ENCODE peak calls at places on chromosomes 13 and 19, in four cellular contexts. B, C, P and W are unnamed samples.

GRCh38 chr19:29663861-29664752 is 1.2 kb upstream of the PLEKHF1 start:
- DNase-seq in C (no peak), P (peak; percentile 55), B (no peak), W (no peak)

GRCh38 chr19:6577410-6578125 is 13.4 kb downstream of the CD70 start:
- DNase-seq in C (no peak), B (peak; percentile 30), P (no peak), W (no peak)

GRCh38 chr19:12596485-12596884 is 14.1 kb downstream of the ZNF490 start:
- DNase-seq in P (no peak), B (no peak), C (no peak), W (no peak)

GRCh38 chr19:1122972-1123363 is 19.2 kb downstream of the GPX4 start:
- DNase-seq in B (peak; percentile 64), C (no peak), P (peak; percentile 90), W (peak; percentile 82)

GRCh38 chr13:50456111-50456510 is 387.4 kb downstream of the DLEU7 start:
- DNase-seq in B (peak; percentile 43), C (no peak), P (peak; percentile 27), W (no peak)

GRCh38 chr13:49063526-49063925 is 87.8 kb downstream of the FNDC3A start:
- DNase-seq in B (peak; percentile 65), C (no peak), P (peak; percentile 38), W (no peak)

GRCh38 chr19:49595819-49596404 is 4.9 kb downstream of the PRR12 start:
- DNase-seq in B (no peak), P (no peak), C (no peak), W (no peak)

GRCh38 chr13:111005364-111005763 is 90.5 kb upstream of the ANKRD10 start:
- DNase-seq in B (peak; percentile 54), C (no peak), P (peak; percentile 27), W (no peak)

GRCh38 chr13:45615501-45616101 is at the start of gene ERICH6B:
- DNase-seq in P (peak; percentile 61), B (peak; percentile 6), C (no peak), W (no peak)

GRCh38 chr13:113612626-113613025 is 28.1 kb downstream of the TFDP1 start:
- DNase-seq in P (no peak), B (no peak), C (no peak), W (no peak)

GRCh38 chr19:7970716-7971448 is 27.4 kb upstream of the TIMM44 start:
- DNase-seq in C (no peak), P (peak; percentile 69), B (peak; percentile 30), W (no peak)

GRCh38 chr19:56119585-56119978 is 1.5 kb downstream of the ZNF787 start:
- DNase-seq in P (peak; percentile 81), B (peak; percentile 52), C (no peak), W (no peak)

GRCh38 chr19:33304760-33305647 is 2.7 kb upstream of the CEBPA start:
- DNase-seq in C (no peak), P (no peak), B (no peak), W (peak; percentile 79)

GRCh38 chr19:13171146-13171545 is 20.9 kb downstream of the IER2 start:
- DNase-seq in B (no peak), C (no peak), P (no peak), W (no peak)

GRCh38 chr13:69291292-69291906 is 816.2 kb upstream of the ATXN8OS start:
- DNase-seq in B (no peak), C (no peak), P (no peak), W (no peak)

GRCh38 chr19:44640518-44640917 is 3.2 kb upstream of the PVR start:
- DNase-seq in C (no peak), B (peak; percentile 70), P (peak; percentile 76), W (no peak)

GRCh38 chr19:19170053-19170945 is at the start of gene MEF2B:
- DNase-seq in P (peak; percentile 86), B (peak; percentile 35), C (peak; percentile 81), W (peak; percentile 86)

GRCh38 chr13:42745655-42746054 is 35.7 kb upstream of the FAM216B start:
- DNase-seq in B (no peak), C (no peak), P (peak; percentile 31), W (no peak)
- TF ChIP-seq CTCF in B (no peak), C (no peak), P (no peak), W (no peak)

DNA sequence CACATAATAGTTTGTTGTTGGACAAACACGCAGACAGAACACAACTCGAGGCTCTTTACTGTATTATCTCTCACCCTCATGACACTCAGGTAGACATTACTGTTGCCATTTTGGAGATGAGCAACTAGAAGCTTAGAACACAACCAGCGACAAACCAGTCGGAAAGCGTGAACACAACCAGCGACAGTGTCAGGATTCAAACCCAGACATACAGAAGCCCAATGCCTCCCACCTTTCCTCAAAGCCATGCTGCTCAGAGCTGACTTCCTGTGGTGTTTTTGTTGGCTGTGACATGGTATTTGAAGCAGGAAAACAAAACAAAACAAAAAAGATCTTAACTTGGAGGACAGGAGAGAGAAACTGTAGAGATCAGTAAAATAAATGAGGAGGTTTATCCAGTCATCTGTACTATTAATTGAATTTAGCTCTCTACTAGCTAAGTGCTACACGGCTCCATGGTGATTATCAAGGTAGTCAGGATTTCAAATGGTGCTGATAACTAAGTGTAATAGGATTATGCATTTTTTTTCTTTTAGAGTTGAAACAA is 92.1 kb downstream of the STARD13 start:
- DNase-seq in P (no peak), B (no peak), C (no peak), W (no peak)
- TF ChIP-seq CTCF in P (no peak), B (no peak), C (no peak), W (no peak)

GRCh38 chr19:10332965-10333757 is at the start of gene RAVER1:
- DNase-seq in B (peak; percentile 96), P (peak; percentile 99), C (peak; percentile 98), W (peak; percentile 98)

GRCh38 chr19:10329555-10329954 is 3.8 kb downstream of the RAVER1 start:
- DNase-seq in B (no peak), C (no peak), P (no peak), W (no peak)

GRCh38 chr19:10334340-10335148 is 1.2 kb upstream of the RAVER1 start:
- DNase-seq in P (peak; percentile 99), C (peak; percentile 95), B (peak; percentile 93), W (peak; percentile 96)

GRCh38 chr19:10333758-10334339 is 520 bp upstream of the RAVER1 start:
- DNase-seq in P (peak; percentile 17), C (no peak), B (peak; percentile 4), W (no peak)

GRCh38 chr19:10332158-10332964 is 968 bp downstream of the RAVER1 start:
- DNase-seq in P (no peak), C (no peak), B (no peak), W (no peak)
- TF ChIP-seq CTCF in P (no peak), C (no peak), B (no peak), W (no peak)

DNA sequence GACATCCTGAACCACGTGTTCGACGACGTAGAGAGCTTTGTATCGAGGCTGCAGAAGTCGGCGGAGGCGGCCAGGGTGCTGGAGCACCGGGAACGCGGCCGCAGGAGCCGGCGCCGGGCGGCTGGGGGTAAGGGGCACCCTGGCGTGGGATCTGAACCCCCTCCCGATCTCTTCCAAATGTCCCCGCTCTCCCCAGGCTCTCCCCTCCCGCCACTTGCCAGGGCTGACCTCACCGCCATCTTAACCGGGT is 6.0 kb downstream of the EPS8L1 start:
- DNase-seq in P (no peak), C (no peak), B (no peak), W (no peak)
- TF ChIP-seq CTCF in P (no peak), C (no peak), B (no peak), W (no peak)

GRCh38 chr19:58519087-58519354 is 589 bp downstream of the ZBTB45 start:
- DNase-seq in C (peak; percentile 66), P (peak; percentile 88), B (peak; percentile 73), W (peak; percentile 58)
- TF ChIP-seq CTCF in C (peak; percentile 47), P (peak; percentile 82), B (peak; percentile 82), W (peak; percentile 18)

GRCh38 chr13:82758056-82758455 is 1124.2 kb downstream of the SLITRK1 start:
- DNase-seq in P (no peak), B (peak; percentile 36), C (no peak), W (no peak)
- TF ChIP-seq CTCF in P (peak; percentile 20), B (peak; percentile 42), C (no peak), W (no peak)

GRCh38 chr19:46488551-46488950 is 7.1 kb downstream of the PNMA8B start:
- DNase-seq in B (no peak), P (no peak), C (no peak), W (no peak)

GRCh38 chr19:46490774-46491173 is 4.9 kb downstream of the PNMA8B start:
- DNase-seq in B (no peak), P (no peak), C (no peak), W (no peak)

GRCh38 chr19:46487178-46487801 is 8.4 kb downstream of the PNMA8B start:
- DNase-seq in C (no peak), B (peak; percentile 8), P (no peak), W (no peak)

GRCh38 chr19:46487802-46488445 is 7.7 kb downstream of the PNMA8B start:
- DNase-seq in P (peak; percentile 87), C (peak; percentile 69), B (peak; percentile 74), W (peak; percentile 75)

DNA sequence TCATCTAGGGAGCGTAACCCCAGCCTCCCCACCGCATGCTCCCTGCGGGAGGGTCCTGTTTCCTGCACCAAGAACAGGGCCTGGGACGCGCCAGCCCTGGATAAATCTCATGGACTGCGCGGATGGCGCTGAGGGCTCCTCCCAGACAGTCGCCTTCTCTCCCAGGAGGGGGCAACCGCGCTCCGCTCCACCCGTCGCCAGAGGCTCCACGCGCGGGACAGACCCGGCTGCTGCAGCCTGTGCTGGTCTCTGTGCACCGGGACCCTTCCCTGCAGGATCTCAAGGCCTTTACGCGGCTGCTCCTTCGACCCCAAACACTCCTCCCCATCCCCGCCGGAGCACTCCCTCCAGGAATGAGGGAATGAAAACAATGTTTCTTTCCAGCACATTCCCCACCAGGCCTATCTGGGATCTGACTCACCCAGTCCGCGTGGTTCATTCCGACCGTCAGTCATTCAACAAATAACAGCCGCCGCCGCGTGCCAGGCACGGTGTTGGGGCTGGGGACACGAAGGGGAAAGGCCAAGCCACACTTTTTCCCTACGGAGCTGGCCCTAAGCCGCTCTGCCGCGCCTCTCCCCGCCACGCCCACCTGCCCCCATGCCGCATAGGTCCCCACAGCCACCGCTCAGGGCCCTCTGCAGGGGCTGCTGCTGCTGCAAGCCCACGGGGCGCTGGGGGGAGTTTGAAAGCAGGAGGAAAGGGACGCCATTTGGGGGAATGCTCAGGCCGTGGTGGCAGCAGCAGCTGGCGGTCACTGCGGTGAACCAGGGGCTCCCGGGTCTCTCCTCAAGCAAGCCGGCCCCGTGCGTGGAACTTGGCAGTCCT is 6.0 kb downstream of the PNMA8B start:
- DNase-seq in C (peak; percentile 50), B (peak; percentile 80), P (peak; percentile 70), W (no peak)
- TF ChIP-seq CTCF in C (peak; percentile 18), B (peak; percentile 50), P (peak; percentile 34), W (no peak)